ENCODE peak calls at places on chromosomes 11 and 22, in four cellular contexts. One of them, this sample, is unnamed.
A peak's percentile ranks its signal among the peaks of the same experiment; 100 is the strongest.

GRCh38 chr22:41286639-41287091 is 678 bp upstream of the RANGAP1 start:
- DNase-seq in Right ventricle myocardium superior: no peak
- DNase-seq in GM20000: peak; percentile 48
- DNase-seq in substantia nigra: no peak
- DNase-seq in this sample: no peak

GRCh38 chr22:24578355-24579241 is 14.3 kb downstream of the LRRC75B start:
- DNase-seq in Right ventricle myocardium superior: no peak
- DNase-seq in GM20000: no peak
- DNase-seq in substantia nigra: no peak
- DNase-seq in this sample: no peak

GRCh38 chr11:93529707-93530467 is 13.3 kb downstream of the SMCO4 start:
- DNase-seq in Right ventricle myocardium superior: peak; percentile 59
- DNase-seq in GM20000: peak; percentile 32
- DNase-seq in substantia nigra: peak; percentile 11
- DNase-seq in this sample: no peak

GRCh38 chr11:19698493-19699292 is 13.9 kb upstream of the NAV2 start:
- DNase-seq in Right ventricle myocardium superior: peak; percentile 73
- DNase-seq in GM20000: no peak
- DNase-seq in substantia nigra: no peak
- DNase-seq in this sample: no peak

GRCh38 chr11:35163707-35164496 is 24.9 kb downstream of the CD44 start:
- DNase-seq in Right ventricle myocardium superior: no peak
- DNase-seq in GM20000: peak; percentile 35
- DNase-seq in substantia nigra: no peak
- DNase-seq in this sample: peak; percentile 72

GRCh38 chr11:123159146-123159857 is 35.7 kb downstream of the CLMP start:
- DNase-seq in Right ventricle myocardium superior: no peak
- DNase-seq in GM20000: no peak
- DNase-seq in substantia nigra: no peak
- DNase-seq in this sample: no peak

GRCh38 chr11:19577849-19578619 is 134.6 kb upstream of the NAV2 start:
- DNase-seq in Right ventricle myocardium superior: peak; percentile 66
- DNase-seq in GM20000: no peak
- DNase-seq in substantia nigra: peak; percentile 25
- DNase-seq in this sample: no peak

GRCh38 chr22:45948081-45948648 is 28.8 kb downstream of the WNT7B start:
- DNase-seq in Right ventricle myocardium superior: no peak
- DNase-seq in GM20000: no peak
- DNase-seq in substantia nigra: no peak
- DNase-seq in this sample: no peak

GRCh38 chr22:47878460-47878859 is 1116.0 kb downstream of the TBC1D22A start:
- DNase-seq in Right ventricle myocardium superior: no peak
- DNase-seq in GM20000: no peak
- DNase-seq in substantia nigra: no peak
- DNase-seq in this sample: no peak

GRCh38 chr22:42863349-42863911 is 6.4 kb upstream of the ARFGAP3 start:
- DNase-seq in Right ventricle myocardium superior: no peak
- DNase-seq in GM20000: peak; percentile 37
- DNase-seq in substantia nigra: no peak
- DNase-seq in this sample: no peak

GRCh38 chr11:114846040-114846791 is 167.9 kb downstream of the NXPE2 start:
- DNase-seq in Right ventricle myocardium superior: peak; percentile 77
- DNase-seq in GM20000: no peak
- DNase-seq in substantia nigra: peak; percentile 52
- DNase-seq in this sample: peak; percentile 83

GRCh38 chr11:64787526-64788320 is 9.4 kb upstream of the SF1 start:
- DNase-seq in Right ventricle myocardium superior: peak; percentile 74
- DNase-seq in GM20000: peak; percentile 78
- DNase-seq in substantia nigra: peak; percentile 41
- DNase-seq in this sample: peak; percentile 47

GRCh38 chr11:126426820-126427749 is 71.6 kb downstream of the ST3GAL4 start:
- DNase-seq in Right ventricle myocardium superior: no peak
- DNase-seq in GM20000: no peak
- DNase-seq in substantia nigra: no peak
- DNase-seq in this sample: no peak

GRCh38 chr22:37021041-37021440 is 1.5 kb downstream of the MPST start:
- DNase-seq in Right ventricle myocardium superior: no peak
- DNase-seq in GM20000: no peak
- DNase-seq in substantia nigra: no peak
- DNase-seq in this sample: no peak

GRCh38 chr11:46471943-46472661 is 80.5 kb upstream of the CHRM4 start:
- DNase-seq in Right ventricle myocardium superior: no peak
- DNase-seq in GM20000: no peak
- DNase-seq in substantia nigra: no peak
- DNase-seq in this sample: no peak

GRCh38 chr11:82003671-82004148 is 730.0 kb downstream of the FAM181B start:
- DNase-seq in Right ventricle myocardium superior: no peak
- DNase-seq in GM20000: no peak
- DNase-seq in substantia nigra: no peak
- DNase-seq in this sample: no peak

This sample was measured in MM.1S.